ENCODE peak calls at places on chromosomes 16 and 17, in seven cellular contexts. X is ELF-1; B is naive thymus-derived CD8-positive, alpha-beta T cell; I is IMR-90; E is activated naive CD8-positive, alpha-beta T cell treated with anti-CD3 and anti-CD28 coated beads for 36 hours; W is epithelial cell of esophagus; A is HTR-8/SVneo. N is an unnamed sample.

GRCh38 chr16:554640-555413 is 5.4 kb upstream of the PRR35 start:
- DNase-seq in X (no peak), B (no peak), I (peak; percentile 52), E (no peak), W (peak; percentile 44), A (no peak), N (no peak)

GRCh38 chr17:21286066-21286770 is 1.7 kb downstream of the MAP2K3 start:
- DNase-seq in X (peak; percentile 78), B (no peak), I (peak; percentile 99), E (peak; percentile 17), W (peak; percentile 98), A (peak; percentile 99), N (peak; percentile 81)

GRCh38 chr17:17376362-17376761 is 73.2 kb downstream of the NT5M start:
- DNase-seq in X (no peak), B (no peak), I (peak; percentile 76), E (no peak), W (no peak), A (no peak), N (no peak)

GRCh38 chr17:29563816-29564215 is 3.0 kb downstream of the ABHD15 start:
- DNase-seq in X (no peak), B (no peak), I (no peak), E (no peak), W (no peak), A (no peak), N (no peak)

GRCh38 chr16:14074544-14074943 is 3.4 kb downstream of the MRTFB start:
- DNase-seq in X (no peak), B (no peak), I (no peak), E (no peak), W (no peak), A (no peak), N (no peak)

GRCh38 chr17:70169707-70170597 is 620 bp downstream of the KCNJ2 start:
- DNase-seq in X (no peak), B (no peak), I (peak; percentile 55), E (no peak), W (peak; percentile 21), A (peak; percentile 2), N (no peak)

GRCh38 chr17:29102741-29103181 is 59.8 kb downstream of the PIPOX start:
- DNase-seq in X (no peak), B (no peak), I (no peak), E (no peak), W (peak; percentile 60), A (no peak), N (no peak)

GRCh38 chr17:6233339-6233738 is 163.2 kb downstream of the WSCD1 start:
- DNase-seq in X (no peak), B (no peak), I (no peak), E (no peak), W (no peak), A (no peak), N (no peak)

GRCh38 chr16:20971420-20971819 is 70.8 kb downstream of the LYRM1 start:
- DNase-seq in X (no peak), B (no peak), I (no peak), E (no peak), W (peak; percentile 89), A (no peak), N (no peak)

GRCh38 chr17:63247706-63248105 is 198.4 kb downstream of the CYB561 start:
- DNase-seq in X (no peak), B (no peak), I (no peak), E (no peak), W (no peak), A (no peak), N (no peak)

GRCh38 chr16:49652441-49653175 is 203.3 kb downstream of the ZNF423 start:
- DNase-seq in X (no peak), B (no peak), I (no peak), E (no peak), W (no peak), A (no peak), N (no peak)

GRCh38 chr17:61574542-61575351 is 16.3 kb downstream of the NACA2 start:
- DNase-seq in X (peak; percentile 52), B (no peak), I (peak; percentile 65), E (no peak), W (peak; percentile 70), A (peak; percentile 67), N (peak; percentile 74)

GRCh38 chr17:76734080-76734840 is 2.9 kb downstream of the SRSF2 start:
- DNase-seq in X (no peak), B (no peak), I (peak; percentile 49), E (no peak), W (peak; percentile 54), A (no peak), N (no peak)

GRCh38 chr17:80264048-80264792 is 3.6 kb downstream of the RNF213 start:
- DNase-seq in X (no peak), B (peak; percentile 43), I (no peak), E (peak; percentile 74), W (no peak), A (no peak), N (no peak)

GRCh38 chr17:50571681-50572080 is 11.2 kb downstream of the CACNA1G start:
- DNase-seq in X (no peak), B (no peak), I (no peak), E (no peak), W (no peak), A (no peak), N (no peak)

GRCh38 chr17:3935140-3935542 is 18.9 kb upstream of the P2RX1 start:
- DNase-seq in X (peak; percentile 92), B (no peak), I (peak; percentile 72), E (peak; percentile 30), W (peak; percentile 79), A (peak; percentile 45), N (peak; percentile 41)

GRCh38 chr17:4999429-5000093 is 1.8 kb downstream of the KIF1C start:
- DNase-seq in X (no peak), B (no peak), I (no peak), E (no peak), W (no peak), A (no peak), N (no peak)

GRCh38 chr17:17391575-17392370 is 85.0 kb upstream of the MED9 start:
- DNase-seq in X (no peak), B (peak; percentile 65), I (no peak), E (peak; percentile 67), W (peak; percentile 8), A (no peak), N (no peak)

GRCh38 chr17:44354582-44355309 is 8.9 kb downstream of the FAM171A2 start:
- DNase-seq in X (peak; percentile 86), B (peak; percentile 36), I (no peak), E (peak; percentile 77), W (no peak), A (no peak), N (no peak)

GRCh38 chr16:14401839-14402115 is 228.3 kb downstream of the PARN start:
- DNase-seq in X (no peak), B (no peak), I (peak; percentile 18), E (no peak), W (no peak), A (no peak), N (no peak)

GRCh38 chr16:47064775-47065174 is 79.0 kb downstream of the NETO2 start:
- DNase-seq in X (no peak), B (no peak), I (no peak), E (no peak), W (no peak), A (no peak), N (no peak)

GRCh38 chr17:28188841-28189263 is 130.1 kb upstream of the TMEM97 start:
- DNase-seq in X (no peak), B (no peak), I (peak; percentile 78), E (no peak), W (peak; percentile 88), A (no peak), N (no peak)

GRCh38 chr17:14593956-14594355 is 293.1 kb downstream of the HS3ST3B1 start:
- DNase-seq in X (no peak), B (no peak), I (no peak), E (no peak), W (no peak), A (no peak), N (no peak)

GRCh38 chr16:17461951-17462729 is 8.6 kb downstream of the XYLT1 start:
- DNase-seq in X (no peak), B (no peak), I (no peak), E (no peak), W (no peak), A (no peak), N (no peak)

GRCh38 chr16:87795336-87795735 is 29.6 kb upstream of the KLHDC4 start:
- DNase-seq in X (no peak), B (no peak), I (no peak), E (no peak), W (no peak), A (no peak), N (no peak)

GRCh38 chr17:80425835-80426426 is 11.0 kb downstream of the ENDOV start:
- DNase-seq in X (no peak), B (no peak), I (no peak), E (no peak), W (no peak), A (no peak), N (no peak)

GRCh38 chr17:31533546-31534155 is 142.2 kb downstream of the RAB11FIP4 start:
- DNase-seq in X (peak; percentile 83), B (no peak), I (peak; percentile 88), E (peak; percentile 28), W (peak; percentile 84), A (peak; percentile 89), N (peak; percentile 38)

GRCh38 chr17:57440522-57441269 is 184.4 kb downstream of the MSI2 start:
- DNase-seq in X (peak; percentile 94), B (peak; percentile 56), I (peak; percentile 88), E (peak; percentile 85), W (peak; percentile 86), A (peak; percentile 63), N (peak; percentile 76)

GRCh38 chr16:66226762-66227161 is 139.7 kb upstream of the CDH5 start:
- DNase-seq in X (no peak), B (no peak), I (no peak), E (no peak), W (no peak), A (no peak), N (no peak)

GRCh38 chr17:49315551-49315951 is 46.5 kb downstream of the ZNF652 start:
- DNase-seq in X (peak; percentile 73), B (peak; percentile 69), I (peak; percentile 91), E (peak; percentile 71), W (peak; percentile 90), A (peak; percentile 95), N (peak; percentile 79)

GRCh38 chr17:1003972-1004768 is 7.2 kb downstream of the TIMM22 start:
- DNase-seq in X (peak; percentile 67), B (no peak), I (no peak), E (no peak), W (no peak), A (no peak), N (no peak)

GRCh38 chr17:58005031-58005727 is 1.9 kb downstream of the SRSF1 start:
- DNase-seq in X (no peak), B (no peak), I (peak; percentile 27), E (no peak), W (peak; percentile 37), A (no peak), N (no peak)

GRCh38 chr16:53156516-53156915 is 101.7 kb downstream of the CHD9 start:
- DNase-seq in X (no peak), B (no peak), I (peak; percentile 45), E (no peak), W (no peak), A (no peak), N (no peak)

GRCh38 chr16:31471241-31471874 is 594 bp upstream of the TGFB1I1 start:
- DNase-seq in X (no peak), B (no peak), I (peak; percentile 17), E (no peak), W (no peak), A (no peak), N (no peak)

GRCh38 chr16:73047221-73047535 is 750 bp downstream of the ZFHX3 start:
- DNase-seq in X (no peak), B (no peak), I (peak; percentile 57), E (no peak), W (no peak), A (no peak), N (no peak)

GRCh38 chr16:88982286-88983084 is 5.5 kb upstream of the CBFA2T3 start:
- DNase-seq in X (no peak), B (no peak), I (no peak), E (no peak), W (no peak), A (no peak), N (no peak)

GRCh38 chr16:50702725-50703124 is 9.3 kb downstream of the NOD2 start:
- DNase-seq in X (no peak), B (no peak), I (no peak), E (no peak), W (peak; percentile 76), A (no peak), N (no peak)

N was measured in HCT116.